ENCODE peak calls at places on chromosomes 2 and 18, in ten cellular contexts. H is CD4-positive, alpha-beta T cell; D is neural progenitor cell; X is endothelial cell; O is heart right ventricle; R is A549; E is Calu3; M is type B pancreatic cell; C is PC-3; Z is cardiac muscle cell. U is an unnamed sample.

GRCh38 chr18:55634545-55634944 is 46.6 kb upstream of the TCF4 start:
- DNase-seq in O (no peak), M (no peak), X (no peak), H (no peak), R (no peak), Z (no peak), E (no peak), C (peak; percentile 65), D (no peak), U (peak; percentile 94)

GRCh38 chr2:123636232-123636631 is 388.9 kb upstream of the CNTNAP5 start:
- DNase-seq in Z (no peak), X (no peak), M (no peak), O (no peak), R (no peak), D (no peak), H (no peak), C (no peak), E (no peak), U (no peak)

GRCh38 chr2:172096661-172097547 is 5.8 kb downstream of the DLX2 start:
- DNase-seq in X (no peak), O (no peak), M (peak; percentile 72), H (no peak), D (peak; percentile 61), Z (no peak), C (peak; percentile 68), R (no peak), E (no peak), U (peak; percentile 87)

GRCh38 chr18:28189400-28190239 is 12.7 kb upstream of the CDH2 start:
- DNase-seq in X (peak; percentile 14), O (no peak), C (peak; percentile 87), M (no peak), E (peak; percentile 43), Z (peak; percentile 29), R (peak; percentile 75), D (peak; percentile 45), H (no peak), U (peak; percentile 80)

GRCh38 chr2:40363631-40364030 is 88.3 kb downstream of the SLC8A1 start:
- DNase-seq in X (no peak), Z (no peak), O (no peak), R (peak; percentile 24), C (peak; percentile 71), D (no peak), M (no peak), H (no peak), E (no peak), U (peak; percentile 83)

GRCh38 chr2:238449909-238450417 is 23.2 kb downstream of the ASB1 start:
- DNase-seq in H (no peak), D (no peak), R (peak; percentile 22), E (peak; percentile 16), X (no peak), Z (no peak), M (no peak), C (no peak), O (peak; percentile 66), U (no peak)

GRCh38 chr2:207408086-207408794 is 121.5 kb upstream of the CREB1 start:
- DNase-seq in R (peak; percentile 88), D (no peak), X (no peak), Z (no peak), C (peak; percentile 93), M (no peak), O (no peak), H (no peak), E (no peak), U (peak; percentile 97)

GRCh38 chr2:169828141-169828811 is 1.0 kb downstream of the UBR3 start:
- DNase-seq in R (peak; percentile 32), C (peak; percentile 63), D (peak; percentile 60), O (no peak), X (peak; percentile 18), H (peak; percentile 14), Z (peak; percentile 89), E (peak; percentile 35), M (no peak), U (peak; percentile 64)

GRCh38 chr2:219851801-219852481 is 224.5 kb downstream of the SLC4A3 start:
- DNase-seq in D (peak; percentile 87), E (no peak), X (no peak), H (no peak), M (no peak), C (peak; percentile 83), Z (no peak), R (no peak), O (peak; percentile 22), U (peak; percentile 35)

GRCh38 chr2:23293063-23293462 is 91.9 kb upstream of the KLHL29 start:
- DNase-seq in X (no peak), E (peak; percentile 41), Z (no peak), M (no peak), H (no peak), C (peak; percentile 33), R (no peak), O (no peak), D (no peak), U (no peak)

GRCh38 chr2:23293756-23294155 is 91.2 kb upstream of the KLHL29 start:
- DNase-seq in R (no peak), X (no peak), O (no peak), E (no peak), D (no peak), Z (no peak), M (no peak), H (no peak), C (no peak), U (no peak)

GRCh38 chr2:23291274-23291673 is 93.7 kb upstream of the KLHL29 start:
- DNase-seq in D (no peak), O (no peak), M (no peak), H (no peak), E (no peak), R (no peak), C (no peak), X (no peak), Z (no peak), U (peak; percentile 15)

GRCh38 chr2:23294238-23294637 is 90.7 kb upstream of the KLHL29 start:
- DNase-seq in R (no peak), C (no peak), O (no peak), X (no peak), M (no peak), E (no peak), D (no peak), H (no peak), Z (no peak), U (no peak)

GRCh38 chr2:23292024-23292423 is 93.0 kb upstream of the KLHL29 start:
- DNase-seq in X (no peak), M (no peak), Z (no peak), H (no peak), C (no peak), R (peak; percentile 11), E (no peak), D (no peak), O (no peak), U (no peak)
- TF ChIP-seq CTCF in X (no peak), M (no peak), Z (no peak), H (no peak), C (no peak), R (no peak), E (no peak), D (no peak), O (no peak), U (no peak)

GRCh38 chr2:115194623-115195022 is 752.2 kb downstream of the DPP10 start:
- DNase-seq in M (no peak), Z (no peak), H (no peak), C (peak; percentile 4), O (no peak), R (peak; percentile 4), D (no peak), E (no peak), X (no peak), U (no peak)
- TF ChIP-seq CTCF in M (no peak), Z (no peak), H (no peak), C (peak; percentile 31), O (no peak), R (no peak), D (no peak), E (no peak), X (no peak), U (no peak)

GRCh38 chr18:45896452-45896851 is 70.7 kb downstream of the EPG5 start:
- DNase-seq in X (no peak), D (no peak), O (no peak), Z (no peak), H (no peak), C (no peak), E (no peak), R (no peak), M (no peak), U (no peak)
- TF ChIP-seq CTCF in X (no peak), D (no peak), O (no peak), Z (no peak), H (no peak), C (no peak), E (no peak), R (no peak), M (no peak), U (no peak)

GRCh38 chr2:96261328-96262003 is 4.3 kb downstream of the TMEM127 start:
- DNase-seq in O (no peak), M (no peak), Z (no peak), R (no peak), D (no peak), H (no peak), X (no peak), E (no peak), C (no peak), U (no peak)

GRCh38 chr2:96262306-96262705 is 3.5 kb downstream of the TMEM127 start:
- DNase-seq in M (no peak), C (no peak), Z (no peak), E (no peak), H (no peak), X (no peak), D (no peak), O (no peak), R (no peak), U (no peak)

GRCh38 chr2:96258393-96259022 is 7.3 kb downstream of the TMEM127 start:
- DNase-seq in D (no peak), R (no peak), C (no peak), E (no peak), M (no peak), Z (peak; percentile 78), O (no peak), X (no peak), H (no peak), U (no peak)

GRCh38 chr2:96259497-96259921 is 6.3 kb downstream of the TMEM127 start:
- DNase-seq in H (no peak), D (no peak), Z (no peak), O (no peak), R (no peak), E (peak; percentile 17), X (no peak), C (no peak), M (no peak), U (no peak)

DNA sequence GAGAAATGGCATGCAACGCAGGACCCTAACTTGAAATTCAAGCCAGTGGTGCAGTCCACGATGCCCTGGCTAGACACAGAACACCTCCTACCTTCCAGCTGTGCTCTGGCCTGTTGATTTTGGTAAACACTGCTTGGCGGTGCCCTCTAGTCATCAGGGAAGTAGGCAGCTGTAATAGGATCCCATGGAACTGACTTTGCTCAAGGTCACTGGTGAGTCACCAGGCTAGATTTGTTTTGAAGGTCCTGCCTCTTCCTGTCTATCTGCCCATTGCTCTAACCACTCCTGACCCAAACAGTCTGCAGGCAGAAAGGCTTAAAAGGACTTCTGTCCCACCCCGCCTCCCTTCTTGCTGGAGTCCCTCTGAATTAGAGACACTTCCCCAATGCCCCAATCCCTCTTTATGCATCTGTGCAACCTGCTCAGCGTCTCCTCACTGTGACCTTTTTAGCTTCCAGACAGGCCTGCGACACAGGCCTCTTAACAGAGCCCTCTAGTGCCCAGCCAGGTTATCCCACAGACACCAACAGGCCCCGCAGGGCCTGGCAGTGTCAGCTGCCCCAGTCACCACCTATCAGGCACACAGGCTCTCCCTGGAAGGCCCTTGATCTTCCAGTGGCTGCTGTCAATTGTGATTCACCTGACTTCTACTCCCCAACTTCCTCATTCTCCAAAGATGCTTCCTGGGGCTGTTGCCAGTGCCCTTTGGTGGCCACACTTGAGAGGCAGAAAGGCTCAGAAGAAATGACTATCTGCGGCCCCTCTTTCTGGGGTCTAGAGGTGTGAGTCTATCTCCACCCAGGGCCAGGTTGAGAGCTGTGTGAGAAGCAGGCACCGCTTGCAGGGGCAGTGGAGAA is 5.2 kb downstream of the TMEM127 start:
- DNase-seq in O (peak; percentile 55), Z (peak; percentile 85), C (peak; percentile 91), E (peak; percentile 71), D (peak; percentile 70), M (no peak), R (peak; percentile 86), H (no peak), X (peak; percentile 51), U (peak; percentile 80)
- TF ChIP-seq CTCF in O (peak; percentile 60), Z (peak; percentile 39), C (peak; percentile 75), E (peak; percentile 32), D (peak; percentile 52), M (peak; percentile 56), R (peak; percentile 66), H (no peak), X (no peak), U (peak; percentile 50)

U was measured in bronchial epithelial cell.